ENCODE peak calls at places on chromosomes 12 and 14, in eight cellular contexts. One of them, this sample, is unnamed.

GRCh38 chr14:105582639-105583038 is 56.3 kb downstream of the TMEM121 start:
- DNase-seq in cardiac fibroblast: peak
- DNase-seq in suprapubic skin: peak
- DNase-seq in esophagus squamous epithelium: no peak
- DNase-seq in Karpas-422: peak
- DNase-seq in activated CD8-positive, alpha-beta memory T cell treated with anti-CD3 and anti-CD28 coated beads for 48 hours: no peak
- DNase-seq in EL: no peak
- DNase-seq in fibroblast of lung: peak
- DNase-seq in this sample: no peak

GRCh38 chr14:23950411-23951135 is 3.0 kb upstream of the DHRS4 start:
- DNase-seq in suprapubic skin: no peak
- DNase-seq in Karpas-422: no peak
- DNase-seq in EL: no peak
- DNase-seq in fibroblast of lung: no peak
- DNase-seq in esophagus squamous epithelium: no peak
- DNase-seq in cardiac fibroblast: no peak
- DNase-seq in activated CD8-positive, alpha-beta memory T cell treated with anti-CD3 and anti-CD28 coated beads for 48 hours: no peak
- DNase-seq in this sample: no peak

GRCh38 chr12:124675881-124676688 is 108.7 kb upstream of the NCOR2 start:
- DNase-seq in fibroblast of lung: peak
- DNase-seq in suprapubic skin: no peak
- DNase-seq in esophagus squamous epithelium: no peak
- DNase-seq in activated CD8-positive, alpha-beta memory T cell treated with anti-CD3 and anti-CD28 coated beads for 48 hours: no peak
- DNase-seq in cardiac fibroblast: peak
- DNase-seq in EL: peak
- DNase-seq in Karpas-422: no peak
- DNase-seq in this sample: no peak

GRCh38 chr12:31234955-31235867 is 90.7 kb downstream of the SINHCAF start:
- DNase-seq in fibroblast of lung: peak
- DNase-seq in cardiac fibroblast: peak
- DNase-seq in suprapubic skin: no peak
- DNase-seq in EL: peak
- DNase-seq in Karpas-422: no peak
- DNase-seq in activated CD8-positive, alpha-beta memory T cell treated with anti-CD3 and anti-CD28 coated beads for 48 hours: no peak
- DNase-seq in esophagus squamous epithelium: no peak
- DNase-seq in this sample: no peak

GRCh38 chr12:108701779-108702435 is 29.4 kb downstream of the CORO1C start:
- DNase-seq in suprapubic skin: no peak
- DNase-seq in Karpas-422: no peak
- DNase-seq in EL: no peak
- DNase-seq in esophagus squamous epithelium: no peak
- DNase-seq in activated CD8-positive, alpha-beta memory T cell treated with anti-CD3 and anti-CD28 coated beads for 48 hours: no peak
- DNase-seq in cardiac fibroblast: peak
- DNase-seq in fibroblast of lung: no peak
- DNase-seq in this sample: no peak

GRCh38 chr14:45838597-45838996 is 585.6 kb upstream of the MIS18BP1 start:
- DNase-seq in Karpas-422: peak
- DNase-seq in cardiac fibroblast: no peak
- DNase-seq in fibroblast of lung: no peak
- DNase-seq in EL: no peak
- DNase-seq in esophagus squamous epithelium: no peak
- DNase-seq in activated CD8-positive, alpha-beta memory T cell treated with anti-CD3 and anti-CD28 coated beads for 48 hours: no peak
- DNase-seq in suprapubic skin: no peak
- DNase-seq in this sample: no peak

GRCh38 chr14:99004112-99004511 is 267.9 kb downstream of the BCL11B start:
- DNase-seq in cardiac fibroblast: no peak
- DNase-seq in Karpas-422: no peak
- DNase-seq in suprapubic skin: no peak
- DNase-seq in EL: no peak
- DNase-seq in fibroblast of lung: no peak
- DNase-seq in esophagus squamous epithelium: no peak
- DNase-seq in activated CD8-positive, alpha-beta memory T cell treated with anti-CD3 and anti-CD28 coated beads for 48 hours: no peak
- DNase-seq in this sample: no peak

GRCh38 chr12:12019881-12020280 is 50.9 kb upstream of the BCL2L14 start:
- DNase-seq in fibroblast of lung: no peak
- DNase-seq in esophagus squamous epithelium: no peak
- DNase-seq in EL: no peak
- DNase-seq in cardiac fibroblast: no peak
- DNase-seq in Karpas-422: no peak
- DNase-seq in activated CD8-positive, alpha-beta memory T cell treated with anti-CD3 and anti-CD28 coated beads for 48 hours: no peak
- DNase-seq in suprapubic skin: peak
- DNase-seq in this sample: no peak

GRCh38 chr12:11693626-11694025 is 44.2 kb downstream of the ETV6 start:
- DNase-seq in suprapubic skin: no peak
- DNase-seq in activated CD8-positive, alpha-beta memory T cell treated with anti-CD3 and anti-CD28 coated beads for 48 hours: no peak
- DNase-seq in EL: no peak
- DNase-seq in Karpas-422: no peak
- DNase-seq in cardiac fibroblast: no peak
- DNase-seq in fibroblast of lung: no peak
- DNase-seq in esophagus squamous epithelium: no peak
- DNase-seq in this sample: no peak

GRCh38 chr12:19388131-19388549 is 51.2 kb upstream of the AEBP2 start:
- DNase-seq in EL: peak
- DNase-seq in esophagus squamous epithelium: no peak
- DNase-seq in activated CD8-positive, alpha-beta memory T cell treated with anti-CD3 and anti-CD28 coated beads for 48 hours: no peak
- DNase-seq in cardiac fibroblast: peak
- DNase-seq in suprapubic skin: peak
- DNase-seq in Karpas-422: no peak
- DNase-seq in fibroblast of lung: peak
- DNase-seq in this sample: no peak

GRCh38 chr12:49868952-49869815 is 26.3 kb upstream of the BCDIN3D start:
- DNase-seq in fibroblast of lung: peak
- DNase-seq in EL: peak
- DNase-seq in Karpas-422: peak
- DNase-seq in activated CD8-positive, alpha-beta memory T cell treated with anti-CD3 and anti-CD28 coated beads for 48 hours: no peak
- DNase-seq in esophagus squamous epithelium: no peak
- DNase-seq in cardiac fibroblast: peak
- DNase-seq in suprapubic skin: no peak
- DNase-seq in this sample: no peak

GRCh38 chr12:90188857-90189256 is 480.2 kb upstream of the ATP2B1 start:
- DNase-seq in Karpas-422: no peak
- DNase-seq in suprapubic skin: no peak
- DNase-seq in fibroblast of lung: no peak
- DNase-seq in esophagus squamous epithelium: no peak
- DNase-seq in activated CD8-positive, alpha-beta memory T cell treated with anti-CD3 and anti-CD28 coated beads for 48 hours: no peak
- DNase-seq in EL: no peak
- DNase-seq in cardiac fibroblast: no peak
- DNase-seq in this sample: no peak

GRCh38 chr14:54002653-54003052 is 46.0 kb upstream of the BMP4 start:
- DNase-seq in Karpas-422: no peak
- DNase-seq in EL: peak
- DNase-seq in activated CD8-positive, alpha-beta memory T cell treated with anti-CD3 and anti-CD28 coated beads for 48 hours: no peak
- DNase-seq in cardiac fibroblast: peak
- DNase-seq in fibroblast of lung: no peak
- DNase-seq in suprapubic skin: no peak
- DNase-seq in esophagus squamous epithelium: no peak
- DNase-seq in this sample: no peak

GRCh38 chr14:99239661-99240092 is 32.3 kb downstream of the BCL11B start:
- DNase-seq in EL: no peak
- DNase-seq in Karpas-422: no peak
- DNase-seq in activated CD8-positive, alpha-beta memory T cell treated with anti-CD3 and anti-CD28 coated beads for 48 hours: no peak
- DNase-seq in cardiac fibroblast: no peak
- DNase-seq in suprapubic skin: no peak
- DNase-seq in fibroblast of lung: no peak
- DNase-seq in esophagus squamous epithelium: no peak
- DNase-seq in this sample: no peak

GRCh38 chr12:93156091-93156490 is 221.6 kb upstream of the NUDT4 start:
- DNase-seq in Karpas-422: no peak
- DNase-seq in EL: no peak
- DNase-seq in activated CD8-positive, alpha-beta memory T cell treated with anti-CD3 and anti-CD28 coated beads for 48 hours: no peak
- DNase-seq in esophagus squamous epithelium: no peak
- DNase-seq in fibroblast of lung: no peak
- DNase-seq in cardiac fibroblast: no peak
- DNase-seq in suprapubic skin: no peak
- DNase-seq in this sample: no peak

GRCh38 chr14:103628221-103628683 is 759 bp upstream of the KLC1 start:
- DNase-seq in activated CD8-positive, alpha-beta memory T cell treated with anti-CD3 and anti-CD28 coated beads for 48 hours: no peak
- DNase-seq in suprapubic skin: peak
- DNase-seq in fibroblast of lung: peak
- DNase-seq in EL: peak
- DNase-seq in esophagus squamous epithelium: no peak
- DNase-seq in cardiac fibroblast: peak
- DNase-seq in Karpas-422: peak
- DNase-seq in this sample: no peak

GRCh38 chr14:60720962-60721330 is 3.2 kb downstream of the SIX4 start:
- DNase-seq in fibroblast of lung: no peak
- DNase-seq in activated CD8-positive, alpha-beta memory T cell treated with anti-CD3 and anti-CD28 coated beads for 48 hours: no peak
- DNase-seq in Karpas-422: no peak
- DNase-seq in suprapubic skin: no peak
- DNase-seq in cardiac fibroblast: no peak
- DNase-seq in esophagus squamous epithelium: no peak
- DNase-seq in EL: peak
- DNase-seq in this sample: no peak

GRCh38 chr14:87966816-87967215 is 26.2 kb downstream of the GALC start:
- DNase-seq in suprapubic skin: no peak
- DNase-seq in EL: peak
- DNase-seq in Karpas-422: no peak
- DNase-seq in esophagus squamous epithelium: no peak
- DNase-seq in cardiac fibroblast: no peak
- DNase-seq in activated CD8-positive, alpha-beta memory T cell treated with anti-CD3 and anti-CD28 coated beads for 48 hours: no peak
- DNase-seq in fibroblast of lung: no peak
- DNase-seq in this sample: no peak

GRCh38 chr12:100375023-100375737 is 18.3 kb downstream of the SLC17A8 start:
- DNase-seq in cardiac fibroblast: peak
- DNase-seq in suprapubic skin: no peak
- DNase-seq in EL: peak
- DNase-seq in fibroblast of lung: peak
- DNase-seq in activated CD8-positive, alpha-beta memory T cell treated with anti-CD3 and anti-CD28 coated beads for 48 hours: no peak
- DNase-seq in esophagus squamous epithelium: no peak
- DNase-seq in Karpas-422: no peak
- DNase-seq in this sample: no peak

GRCh38 chr12:19186722-19187661 is 57.5 kb downstream of the PLEKHA5 start:
- DNase-seq in fibroblast of lung: peak
- DNase-seq in suprapubic skin: no peak
- DNase-seq in activated CD8-positive, alpha-beta memory T cell treated with anti-CD3 and anti-CD28 coated beads for 48 hours: no peak
- DNase-seq in EL: peak
- DNase-seq in cardiac fibroblast: peak
- DNase-seq in esophagus squamous epithelium: no peak
- DNase-seq in Karpas-422: peak
- DNase-seq in this sample: no peak

GRCh38 chr12:121443193-121443829 is 43.4 kb downstream of the RNF34 start:
- DNase-seq in fibroblast of lung: peak
- DNase-seq in Karpas-422: peak
- DNase-seq in esophagus squamous epithelium: no peak
- DNase-seq in EL: peak
- DNase-seq in suprapubic skin: peak
- DNase-seq in activated CD8-positive, alpha-beta memory T cell treated with anti-CD3 and anti-CD28 coated beads for 48 hours: no peak
- DNase-seq in cardiac fibroblast: peak
- DNase-seq in this sample: peak

GRCh38 chr12:15045451-15045850 is 72.6 kb downstream of the PDE6H start:
- DNase-seq in EL: no peak
- DNase-seq in suprapubic skin: no peak
- DNase-seq in cardiac fibroblast: no peak
- DNase-seq in fibroblast of lung: no peak
- DNase-seq in Karpas-422: no peak
- DNase-seq in esophagus squamous epithelium: no peak
- DNase-seq in activated CD8-positive, alpha-beta memory T cell treated with anti-CD3 and anti-CD28 coated beads for 48 hours: no peak
- DNase-seq in this sample: no peak

GRCh38 chr12:96157427-96157826 is 36.7 kb upstream of the ELK3 start:
- DNase-seq in activated CD8-positive, alpha-beta memory T cell treated with anti-CD3 and anti-CD28 coated beads for 48 hours: no peak
- DNase-seq in Karpas-422: no peak
- DNase-seq in esophagus squamous epithelium: no peak
- DNase-seq in EL: no peak
- DNase-seq in fibroblast of lung: no peak
- DNase-seq in cardiac fibroblast: no peak
- DNase-seq in suprapubic skin: no peak
- DNase-seq in this sample: no peak

GRCh38 chr12:106582661-106583577 is at the start of gene RFX4:
- DNase-seq in EL: no peak
- DNase-seq in Karpas-422: no peak
- DNase-seq in cardiac fibroblast: no peak
- DNase-seq in esophagus squamous epithelium: no peak
- DNase-seq in suprapubic skin: no peak
- DNase-seq in fibroblast of lung: no peak
- DNase-seq in activated CD8-positive, alpha-beta memory T cell treated with anti-CD3 and anti-CD28 coated beads for 48 hours: no peak
- DNase-seq in this sample: no peak

GRCh38 chr14:55756563-55756962 is 176.6 kb downstream of the KTN1 start:
- DNase-seq in activated CD8-positive, alpha-beta memory T cell treated with anti-CD3 and anti-CD28 coated beads for 48 hours: no peak
- DNase-seq in esophagus squamous epithelium: no peak
- DNase-seq in EL: no peak
- DNase-seq in Karpas-422: no peak
- DNase-seq in suprapubic skin: no peak
- DNase-seq in cardiac fibroblast: no peak
- DNase-seq in fibroblast of lung: no peak
- DNase-seq in this sample: no peak

GRCh38 chr12:93167841-93168492 is 209.8 kb upstream of the NUDT4 start:
- DNase-seq in fibroblast of lung: no peak
- DNase-seq in cardiac fibroblast: peak
- DNase-seq in EL: no peak
- DNase-seq in Karpas-422: no peak
- DNase-seq in suprapubic skin: no peak
- DNase-seq in activated CD8-positive, alpha-beta memory T cell treated with anti-CD3 and anti-CD28 coated beads for 48 hours: no peak
- DNase-seq in esophagus squamous epithelium: no peak
- DNase-seq in this sample: no peak

GRCh38 chr12:16788888-16789790 is 183.2 kb upstream of the LMO3 start:
- DNase-seq in cardiac fibroblast: no peak
- DNase-seq in esophagus squamous epithelium: no peak
- DNase-seq in Karpas-422: no peak
- DNase-seq in fibroblast of lung: no peak
- DNase-seq in suprapubic skin: no peak
- DNase-seq in EL: no peak
- DNase-seq in activated CD8-positive, alpha-beta memory T cell treated with anti-CD3 and anti-CD28 coated beads for 48 hours: no peak
- DNase-seq in this sample: no peak